ENCODE peak calls at places on chromosomes 2 and 18, in nine cellular contexts. A is fibroblast of the conjunctiva; O is left ventricle myocardium inferior; M is stimulated activated CD8-positive, alpha-beta memory T cell treated with anti-CD3 and anti-CD28 coated beads, Interleukin-4, amount 100 ng/mL, for 48 hours; Q is anterior cingulate cortex; I is NCI-H1694 treated with DMSO at 0.1 percent for 48 hours; C is fibroblast of villous mesenchyme; L is tibial artery; T is A549. Y is an unnamed sample.

GRCh38 chr2:127531133-127531709 is 4.3 kb upstream of the MYO7B start:
- DNase-seq in A (no peak), O (no peak), M (no peak), Q (no peak), I (no peak), C (no peak), L (no peak), T (no peak), Y (no peak)

GRCh38 chr2:171531836-171532450 is 9.7 kb downstream of the CYBRD1 start:
- DNase-seq in A (no peak), O (no peak), M (no peak), Q (no peak), I (no peak), C (no peak), L (no peak), T (no peak), Y (no peak)

GRCh38 chr18:27808678-27809077 is 368.3 kb downstream of the CDH2 start:
- DNase-seq in A (no peak), O (no peak), M (no peak), Q (no peak), I (no peak), C (peak), L (no peak), T (no peak), Y (no peak)

GRCh38 chr18:43570593-43570992 is 293.3 kb upstream of the SYT4 start:
- DNase-seq in A (no peak), O (no peak), M (no peak), Q (no peak), I (no peak), C (no peak), L (no peak), T (no peak), Y (no peak)

GRCh38 chr2:127108090-127108523 is 1.2 kb upstream of the BIN1 start:
- DNase-seq in A (no peak), O (no peak), M (peak), Q (peak), I (no peak), C (no peak), L (no peak), T (no peak), Y (no peak)

GRCh38 chr2:174485763-174486613 is 841 bp downstream of the GPR155 start:
- DNase-seq in A (no peak), O (peak), M (peak), Q (no peak), I (peak), C (peak), L (no peak), T (no peak), Y (no peak)

GRCh38 chr18:78130232-78131195 is 849.1 kb upstream of the SALL3 start:
- DNase-seq in A (no peak), O (no peak), M (no peak), Q (no peak), I (no peak), C (no peak), L (no peak), T (no peak), Y (no peak)

GRCh38 chr2:148567716-148568115 is 76.8 kb upstream of the EPC2 start:
- DNase-seq in A (no peak), O (no peak), M (no peak), Q (no peak), I (no peak), C (no peak), L (no peak), T (no peak), Y (no peak)

GRCh38 chr2:158191076-158191566 is 89.4 kb downstream of the UPP2 start:
- DNase-seq in A (no peak), O (no peak), M (peak), Q (no peak), I (no peak), C (no peak), L (no peak), T (no peak), Y (no peak)

GRCh38 chr2:149489452-149489851 is 98.1 kb downstream of the MMADHC start:
- DNase-seq in A (no peak), O (no peak), M (no peak), Q (no peak), I (no peak), C (no peak), L (no peak), T (peak), Y (no peak)

GRCh38 chr18:59276047-59276446 is 2.8 kb upstream of the RAX start:
- DNase-seq in A (no peak), O (no peak), M (no peak), Q (no peak), I (no peak), C (no peak), L (no peak), T (no peak), Y (no peak)